ENCODE peak calls at places on chromosomes 11 and 22, in ten cellular contexts. One of them, this sample, is unnamed.

GRCh38 chr11:101817536-101817935 is 97.3 kb upstream of the CEP126 start:
- DNase-seq in GM12865: no peak
- DNase-seq in psoas muscle: no peak
- DNase-seq in endothelial cell of umbilical vein: no peak
- DNase-seq in neural progenitor cell: no peak
- DNase-seq in cardiac fibroblast: no peak
- DNase-seq in dorsolateral prefrontal cortex: no peak
- DNase-seq in tibial nerve: no peak
- DNase-seq in endothelial cell: no peak
- DNase-seq in fibroblast of lung: no peak
- DNase-seq in this sample: no peak

GRCh38 chr22:41223535-41223934 is 17.2 kb downstream of the CHADL start:
- DNase-seq in GM12865: no peak
- DNase-seq in psoas muscle: no peak
- DNase-seq in endothelial cell of umbilical vein: no peak
- DNase-seq in neural progenitor cell: no peak
- DNase-seq in cardiac fibroblast: no peak
- DNase-seq in dorsolateral prefrontal cortex: no peak
- DNase-seq in tibial nerve: no peak
- DNase-seq in endothelial cell: no peak
- DNase-seq in fibroblast of lung: no peak
- DNase-seq in this sample: no peak

GRCh38 chr22:29641052-29641780 is 37.8 kb downstream of the NF2 start:
- DNase-seq in GM12865: no peak
- DNase-seq in psoas muscle: no peak
- DNase-seq in endothelial cell of umbilical vein: peak; percentile 27
- DNase-seq in neural progenitor cell: no peak
- DNase-seq in cardiac fibroblast: no peak
- DNase-seq in dorsolateral prefrontal cortex: no peak
- DNase-seq in tibial nerve: no peak
- DNase-seq in endothelial cell: no peak
- DNase-seq in fibroblast of lung: no peak
- DNase-seq in this sample: no peak

GRCh38 chr11:102341844-102342318 is 5.1 kb upstream of the BIRC2 start:
- DNase-seq in GM12865: peak; percentile 87
- DNase-seq in psoas muscle: peak; percentile 47
- DNase-seq in endothelial cell of umbilical vein: peak; percentile 86
- DNase-seq in neural progenitor cell: peak; percentile 88
- DNase-seq in cardiac fibroblast: peak; percentile 89
- DNase-seq in dorsolateral prefrontal cortex: peak; percentile 66
- DNase-seq in tibial nerve: peak; percentile 57
- DNase-seq in endothelial cell: peak; percentile 78
- DNase-seq in fibroblast of lung: peak; percentile 78
- DNase-seq in this sample: no peak

GRCh38 chr11:62025429-62026105 is 58.1 kb upstream of the FTH1 start:
- DNase-seq in GM12865: peak; percentile 66
- DNase-seq in psoas muscle: peak; percentile 44
- DNase-seq in endothelial cell of umbilical vein: peak; percentile 94
- DNase-seq in neural progenitor cell: no peak
- DNase-seq in cardiac fibroblast: peak; percentile 99
- DNase-seq in dorsolateral prefrontal cortex: peak; percentile 7
- DNase-seq in tibial nerve: peak; percentile 32
- DNase-seq in endothelial cell: no peak
- DNase-seq in fibroblast of lung: peak; percentile 75
- DNase-seq in this sample: peak; percentile 83

GRCh38 chr11:84721561-84721961 is 905.6 kb downstream of the DLG2 start:
- DNase-seq in GM12865: no peak
- DNase-seq in psoas muscle: no peak
- DNase-seq in endothelial cell of umbilical vein: no peak
- DNase-seq in neural progenitor cell: no peak
- DNase-seq in cardiac fibroblast: no peak
- DNase-seq in dorsolateral prefrontal cortex: no peak
- DNase-seq in tibial nerve: no peak
- DNase-seq in endothelial cell: no peak
- DNase-seq in fibroblast of lung: no peak
- DNase-seq in this sample: no peak

GRCh38 chr11:11387906-11388305 is 34.9 kb upstream of the CSNK2A3 start:
- DNase-seq in GM12865: no peak
- DNase-seq in psoas muscle: no peak
- DNase-seq in endothelial cell of umbilical vein: no peak
- DNase-seq in neural progenitor cell: no peak
- DNase-seq in cardiac fibroblast: no peak
- DNase-seq in dorsolateral prefrontal cortex: no peak
- DNase-seq in tibial nerve: no peak
- DNase-seq in endothelial cell: no peak
- DNase-seq in fibroblast of lung: no peak
- DNase-seq in this sample: no peak

GRCh38 chr11:7968686-7969085 is 3.4 kb upstream of the NLRP10 start:
- DNase-seq in GM12865: no peak
- DNase-seq in psoas muscle: no peak
- DNase-seq in endothelial cell of umbilical vein: no peak
- DNase-seq in neural progenitor cell: no peak
- DNase-seq in cardiac fibroblast: no peak
- DNase-seq in dorsolateral prefrontal cortex: no peak
- DNase-seq in tibial nerve: no peak
- DNase-seq in endothelial cell: no peak
- DNase-seq in fibroblast of lung: peak; percentile 66
- DNase-seq in this sample: no peak

GRCh38 chr22:25775501-25775900 is 33.5 kb downstream of the MYO18B start:
- DNase-seq in GM12865: no peak
- DNase-seq in psoas muscle: no peak
- DNase-seq in endothelial cell of umbilical vein: no peak
- DNase-seq in neural progenitor cell: peak; percentile 54
- DNase-seq in cardiac fibroblast: peak; percentile 36
- DNase-seq in dorsolateral prefrontal cortex: no peak
- DNase-seq in tibial nerve: no peak
- DNase-seq in endothelial cell: peak; percentile 60
- DNase-seq in fibroblast of lung: peak; percentile 67
- DNase-seq in this sample: no peak

GRCh38 chr11:16265022-16265421 is 91.3 kb downstream of the SOX6 start:
- DNase-seq in GM12865: no peak
- DNase-seq in psoas muscle: no peak
- DNase-seq in endothelial cell of umbilical vein: no peak
- DNase-seq in neural progenitor cell: no peak
- DNase-seq in cardiac fibroblast: no peak
- DNase-seq in dorsolateral prefrontal cortex: no peak
- DNase-seq in tibial nerve: no peak
- DNase-seq in endothelial cell: no peak
- DNase-seq in fibroblast of lung: no peak
- DNase-seq in this sample: no peak

GRCh38 chr11:16262645-16262955 is 93.7 kb downstream of the SOX6 start:
- DNase-seq in GM12865: no peak
- DNase-seq in psoas muscle: no peak
- DNase-seq in endothelial cell of umbilical vein: no peak
- DNase-seq in neural progenitor cell: no peak
- DNase-seq in cardiac fibroblast: no peak
- DNase-seq in dorsolateral prefrontal cortex: no peak
- DNase-seq in tibial nerve: no peak
- DNase-seq in endothelial cell: no peak
- DNase-seq in fibroblast of lung: no peak
- DNase-seq in this sample: no peak

GRCh38 chr11:16266021-16266420 is 90.3 kb downstream of the SOX6 start:
- DNase-seq in GM12865: no peak
- DNase-seq in psoas muscle: no peak
- DNase-seq in endothelial cell of umbilical vein: no peak
- DNase-seq in neural progenitor cell: no peak
- DNase-seq in cardiac fibroblast: no peak
- DNase-seq in dorsolateral prefrontal cortex: no peak
- DNase-seq in tibial nerve: no peak
- DNase-seq in endothelial cell: no peak
- DNase-seq in fibroblast of lung: no peak
- DNase-seq in this sample: no peak

DNA sequence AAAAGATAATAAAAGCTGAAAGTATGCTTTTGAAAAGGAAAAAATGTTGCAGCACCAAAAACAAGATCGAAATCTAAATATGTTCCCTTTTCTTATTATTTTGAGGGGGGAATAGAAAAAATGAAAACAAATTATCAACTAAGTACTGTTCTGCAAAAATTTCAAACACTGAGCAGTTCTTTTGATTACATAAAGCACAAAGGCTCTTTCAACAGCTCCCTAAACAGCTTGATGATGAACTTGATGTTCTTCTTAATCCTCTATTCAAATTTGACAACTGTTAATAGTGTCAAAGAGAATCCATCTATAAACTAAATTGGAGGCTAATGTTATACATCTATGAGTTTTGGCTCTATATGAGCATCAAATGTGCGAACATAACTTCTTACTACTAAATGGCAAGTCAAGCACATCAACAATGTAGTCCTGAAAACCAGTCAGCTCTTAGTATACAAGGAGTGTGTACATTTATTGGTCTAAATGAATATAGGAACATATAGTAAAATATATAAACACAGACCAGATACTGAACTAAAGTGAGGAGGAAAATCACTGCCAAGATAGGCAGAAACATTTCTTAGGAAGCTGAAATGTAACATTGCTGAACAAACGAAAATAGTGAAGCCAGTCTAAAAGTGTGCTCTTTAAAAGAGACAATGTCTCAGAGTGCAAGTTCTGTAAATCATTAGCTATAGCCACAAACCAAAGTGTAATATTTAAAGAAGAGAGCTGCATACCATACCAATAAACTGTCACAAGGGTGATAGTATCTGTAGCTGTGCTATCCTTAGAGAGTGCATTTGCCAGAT is 94.3 kb downstream of the SOX6 start:
- DNase-seq in GM12865: no peak
- DNase-seq in psoas muscle: no peak
- DNase-seq in endothelial cell of umbilical vein: no peak
- DNase-seq in neural progenitor cell: no peak
- DNase-seq in cardiac fibroblast: no peak
- DNase-seq in dorsolateral prefrontal cortex: no peak
- DNase-seq in tibial nerve: no peak
- DNase-seq in endothelial cell: no peak
- DNase-seq in fibroblast of lung: no peak
- DNase-seq in this sample: no peak
- TF ChIP-seq CTCF in GM12865: no peak
- TF ChIP-seq CTCF in psoas muscle: no peak
- TF ChIP-seq CTCF in endothelial cell of umbilical vein: no peak
- TF ChIP-seq CTCF in neural progenitor cell: no peak
- TF ChIP-seq CTCF in cardiac fibroblast: no peak
- TF ChIP-seq CTCF in dorsolateral prefrontal cortex: no peak
- TF ChIP-seq CTCF in tibial nerve: no peak
- TF ChIP-seq CTCF in endothelial cell: no peak
- TF ChIP-seq CTCF in fibroblast of lung: no peak
- TF ChIP-seq CTCF in this sample: no peak

DNA sequence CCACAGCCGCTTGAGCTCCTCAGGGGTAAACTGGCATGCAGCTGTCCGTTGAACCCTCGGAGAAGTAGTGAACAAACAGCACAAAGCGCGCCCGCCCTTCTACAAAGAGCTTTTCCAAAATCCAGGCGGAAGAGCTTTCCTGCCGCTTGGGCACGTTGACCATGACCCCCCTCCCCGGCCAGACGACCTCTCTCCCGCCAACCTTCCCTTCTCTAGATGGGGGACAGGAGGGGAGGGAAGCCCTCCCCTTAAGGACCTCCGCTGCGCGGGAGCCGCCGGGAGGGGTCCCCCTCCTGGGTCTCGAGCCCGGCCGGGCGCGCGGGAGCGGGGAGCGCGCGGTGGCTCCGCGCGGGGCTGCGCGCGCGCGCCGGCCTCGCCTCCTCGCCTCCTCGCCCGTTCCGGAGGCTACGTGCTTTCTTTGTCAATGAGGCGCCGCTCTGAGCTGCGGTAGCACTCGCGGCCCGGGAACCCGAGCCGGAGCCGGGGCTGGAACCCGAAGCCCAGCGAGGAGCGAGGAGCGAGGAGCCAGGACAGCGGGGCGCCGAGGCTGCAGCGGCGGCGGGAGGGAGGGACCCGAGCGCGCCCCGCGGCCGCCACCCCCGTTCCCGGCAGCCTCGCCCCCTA is 118.6 kb downstream of the HIPK3 start:
- DNase-seq in GM12865: peak; percentile 34
- DNase-seq in psoas muscle: no peak
- DNase-seq in endothelial cell of umbilical vein: peak; percentile 13
- DNase-seq in neural progenitor cell: peak; percentile 75
- DNase-seq in cardiac fibroblast: peak; percentile 45
- DNase-seq in dorsolateral prefrontal cortex: peak; percentile 27
- DNase-seq in tibial nerve: no peak
- DNase-seq in endothelial cell: peak; percentile 20
- DNase-seq in fibroblast of lung: peak; percentile 46
- DNase-seq in this sample: no peak
- TF ChIP-seq CTCF in GM12865: no peak
- TF ChIP-seq CTCF in psoas muscle: no peak
- TF ChIP-seq CTCF in endothelial cell of umbilical vein: no peak
- TF ChIP-seq CTCF in neural progenitor cell: no peak
- TF ChIP-seq CTCF in cardiac fibroblast: no peak
- TF ChIP-seq CTCF in dorsolateral prefrontal cortex: no peak
- TF ChIP-seq CTCF in tibial nerve: no peak
- TF ChIP-seq CTCF in endothelial cell: no peak
- TF ChIP-seq CTCF in fibroblast of lung: no peak
- TF ChIP-seq CTCF in this sample: no peak

GRCh38 chr11:22165799-22166548 is 26.9 kb upstream of the ANO5 start:
- DNase-seq in GM12865: no peak
- DNase-seq in psoas muscle: no peak
- DNase-seq in endothelial cell of umbilical vein: no peak
- DNase-seq in neural progenitor cell: no peak
- DNase-seq in cardiac fibroblast: no peak
- DNase-seq in dorsolateral prefrontal cortex: no peak
- DNase-seq in tibial nerve: no peak
- DNase-seq in endothelial cell: no peak
- DNase-seq in fibroblast of lung: no peak
- DNase-seq in this sample: no peak

GRCh38 chr11:22173532-22173931 is 19.4 kb upstream of the ANO5 start:
- DNase-seq in GM12865: no peak
- DNase-seq in psoas muscle: no peak
- DNase-seq in endothelial cell of umbilical vein: no peak
- DNase-seq in neural progenitor cell: no peak
- DNase-seq in cardiac fibroblast: no peak
- DNase-seq in dorsolateral prefrontal cortex: no peak
- DNase-seq in tibial nerve: no peak
- DNase-seq in endothelial cell: no peak
- DNase-seq in fibroblast of lung: no peak
- DNase-seq in this sample: no peak

GRCh38 chr11:22165087-22165486 is 27.8 kb upstream of the ANO5 start:
- DNase-seq in GM12865: no peak
- DNase-seq in psoas muscle: no peak
- DNase-seq in endothelial cell of umbilical vein: no peak
- DNase-seq in neural progenitor cell: no peak
- DNase-seq in cardiac fibroblast: no peak
- DNase-seq in dorsolateral prefrontal cortex: no peak
- DNase-seq in tibial nerve: no peak
- DNase-seq in endothelial cell: no peak
- DNase-seq in fibroblast of lung: no peak
- DNase-seq in this sample: no peak

GRCh38 chr11:22169833-22170232 is 23.1 kb upstream of the ANO5 start:
- DNase-seq in GM12865: no peak
- DNase-seq in psoas muscle: no peak
- DNase-seq in endothelial cell of umbilical vein: no peak
- DNase-seq in neural progenitor cell: no peak
- DNase-seq in cardiac fibroblast: peak; percentile 9
- DNase-seq in dorsolateral prefrontal cortex: no peak
- DNase-seq in tibial nerve: no peak
- DNase-seq in endothelial cell: no peak
- DNase-seq in fibroblast of lung: peak; percentile 1
- DNase-seq in this sample: no peak
- TF ChIP-seq CTCF in GM12865: peak; percentile 19
- TF ChIP-seq CTCF in psoas muscle: peak; percentile 55
- TF ChIP-seq CTCF in endothelial cell of umbilical vein: peak; percentile 4
- TF ChIP-seq CTCF in neural progenitor cell: peak; percentile 61
- TF ChIP-seq CTCF in cardiac fibroblast: peak; percentile 23
- TF ChIP-seq CTCF in dorsolateral prefrontal cortex: peak; percentile 56
- TF ChIP-seq CTCF in tibial nerve: peak; percentile 21
- TF ChIP-seq CTCF in endothelial cell: peak; percentile 29
- TF ChIP-seq CTCF in fibroblast of lung: no peak
- TF ChIP-seq CTCF in this sample: peak; percentile 29

GRCh38 chr11:125724125-125724524 is 22.0 kb upstream of the PATE1 start:
- DNase-seq in GM12865: no peak
- DNase-seq in psoas muscle: no peak
- DNase-seq in endothelial cell of umbilical vein: peak; percentile 49
- DNase-seq in neural progenitor cell: peak; percentile 34
- DNase-seq in cardiac fibroblast: peak; percentile 57
- DNase-seq in dorsolateral prefrontal cortex: no peak
- DNase-seq in tibial nerve: no peak
- DNase-seq in endothelial cell: no peak
- DNase-seq in fibroblast of lung: peak; percentile 30
- DNase-seq in this sample: no peak
- TF ChIP-seq CTCF in GM12865: peak; percentile 8
- TF ChIP-seq CTCF in psoas muscle: no peak
- TF ChIP-seq CTCF in endothelial cell of umbilical vein: peak; percentile 9
- TF ChIP-seq CTCF in neural progenitor cell: peak; percentile 47
- TF ChIP-seq CTCF in cardiac fibroblast: peak; percentile 26
- TF ChIP-seq CTCF in dorsolateral prefrontal cortex: no peak
- TF ChIP-seq CTCF in tibial nerve: no peak
- TF ChIP-seq CTCF in endothelial cell: no peak
- TF ChIP-seq CTCF in fibroblast of lung: no peak
- TF ChIP-seq CTCF in this sample: peak; percentile 46

This sample was measured in retinal pigment epithelial cell.